ENCODE peak calls at places on chromosomes 12 and 14, in five cellular contexts. T, V, N, D and W are unnamed samples.

GRCh38 chr12:95548539-95549391 is 2.5 kb downstream of the USP44 start:
- DNase-seq in T (peak), D (peak), V (peak), N (peak), W (no peak)

GRCh38 chr14:77507762-77508161 is 9.1 kb upstream of the ISM2 start:
- DNase-seq in N (no peak), T (no peak), D (no peak), V (no peak), W (no peak)

GRCh38 chr14:100988011-100988410 is 84.5 kb upstream of the RTL1 start:
- DNase-seq in N (peak), D (no peak), T (no peak), V (no peak), W (no peak)

GRCh38 chr12:98123186-98123585 is 392.2 kb upstream of the TMPO start:
- DNase-seq in N (no peak), V (no peak), D (no peak), T (no peak), W (no peak)

GRCh38 chr14:63752449-63753169 is 24.7 kb upstream of the SGPP1 start:
- DNase-seq in T (no peak), V (no peak), D (no peak), N (peak), W (no peak)

GRCh38 chr12:55718020-55718419 is 2.2 kb upstream of the RDH5 start:
- DNase-seq in N (no peak), V (no peak), T (peak), D (no peak), W (no peak)

GRCh38 chr14:101878222-101879211 is 85.9 kb upstream of the DYNC1H1 start:
- DNase-seq in D (peak), V (no peak), N (no peak), T (no peak), W (no peak)

GRCh38 chr12:27123642-27124041 is 41.3 kb upstream of the C12orf71 start:
- DNase-seq in V (peak), N (peak), T (peak), D (no peak), W (no peak)

GRCh38 chr12:14663002-14663401 is 33.4 kb downstream of the GUCY2C start:
- DNase-seq in V (no peak), T (no peak), N (no peak), D (no peak), W (no peak)

GRCh38 chr14:100827140-100827517 is 1.2 kb downstream of the MEG3 start:
- DNase-seq in V (no peak), N (no peak), D (no peak), T (no peak), W (no peak)

GRCh38 chr12:122894173-122895121 is 1.5 kb downstream of the VPS37B start:
- DNase-seq in N (no peak), D (no peak), V (no peak), T (no peak), W (no peak)

GRCh38 chr12:66074561-66074960 is 56.0 kb downstream of the LLPH start:
- DNase-seq in V (no peak), N (no peak), T (no peak), D (no peak), W (no peak)

GRCh38 chr12:50934371-50934851 is 17.9 kb upstream of the HIGD1C start:
- DNase-seq in N (no peak), T (no peak), V (no peak), D (no peak), W (no peak)

GRCh38 chr14:35332517-35333346 is 40.5 kb downstream of the PSMA6 start:
- DNase-seq in D (no peak), N (no peak), T (peak), V (no peak), W (no peak)

GRCh38 chr14:29740491-29740890 is 187.2 kb downstream of the PRKD1 start:
- DNase-seq in T (no peak), D (no peak), N (no peak), V (no peak), W (no peak)

GRCh38 chr12:72271741-72272661 is at the start of gene TRHDE:
- DNase-seq in T (peak), V (peak), N (peak), D (peak), W (no peak)

GRCh38 chr12:96501139-96501741 is 11.9 kb downstream of the CFAP54 start:
- DNase-seq in N (peak), V (no peak), D (no peak), T (peak), W (peak)

GRCh38 chr12:3149505-3150307 is 72.5 kb downstream of the TSPAN9 start:
- DNase-seq in N (no peak), T (no peak), D (no peak), V (no peak), W (no peak)

GRCh38 chr14:23297096-23297495 is 5.6 kb downstream of the PPP1R3E start:
- DNase-seq in N (no peak), V (no peak), D (no peak), T (no peak), W (no peak)

GRCh38 chr12:49741882-49742620 is 694 bp downstream of the TMBIM6 start:
- DNase-seq in T (peak), N (peak), V (peak), D (peak), W (peak)

GRCh38 chr12:5244513-5244972 is 187.4 kb upstream of the NTF3 start:
- DNase-seq in D (no peak), N (no peak), V (peak), T (peak), W (no peak)

GRCh38 chr12:70535896-70536374 is 101.3 kb downstream of the PTPRB start:
- DNase-seq in V (no peak), N (no peak), D (peak), T (no peak), W (no peak)

GRCh38 chr14:53946071-53946403 is 10.6 kb downstream of the BMP4 start:
- DNase-seq in V (no peak), T (no peak), D (no peak), N (no peak), W (no peak)

GRCh38 chr12:46071335-46071734 is 81.0 kb upstream of the SCAF11 start:
- DNase-seq in V (no peak), N (no peak), T (no peak), D (no peak), W (no peak)

GRCh38 chr12:46067062-46067461 is 76.7 kb upstream of the SCAF11 start:
- DNase-seq in T (no peak), V (no peak), N (no peak), D (no peak), W (no peak)

GRCh38 chr12:46073321-46073720 is 82.9 kb upstream of the SCAF11 start:
- DNase-seq in D (no peak), N (no peak), V (no peak), T (no peak), W (no peak)

DNA sequence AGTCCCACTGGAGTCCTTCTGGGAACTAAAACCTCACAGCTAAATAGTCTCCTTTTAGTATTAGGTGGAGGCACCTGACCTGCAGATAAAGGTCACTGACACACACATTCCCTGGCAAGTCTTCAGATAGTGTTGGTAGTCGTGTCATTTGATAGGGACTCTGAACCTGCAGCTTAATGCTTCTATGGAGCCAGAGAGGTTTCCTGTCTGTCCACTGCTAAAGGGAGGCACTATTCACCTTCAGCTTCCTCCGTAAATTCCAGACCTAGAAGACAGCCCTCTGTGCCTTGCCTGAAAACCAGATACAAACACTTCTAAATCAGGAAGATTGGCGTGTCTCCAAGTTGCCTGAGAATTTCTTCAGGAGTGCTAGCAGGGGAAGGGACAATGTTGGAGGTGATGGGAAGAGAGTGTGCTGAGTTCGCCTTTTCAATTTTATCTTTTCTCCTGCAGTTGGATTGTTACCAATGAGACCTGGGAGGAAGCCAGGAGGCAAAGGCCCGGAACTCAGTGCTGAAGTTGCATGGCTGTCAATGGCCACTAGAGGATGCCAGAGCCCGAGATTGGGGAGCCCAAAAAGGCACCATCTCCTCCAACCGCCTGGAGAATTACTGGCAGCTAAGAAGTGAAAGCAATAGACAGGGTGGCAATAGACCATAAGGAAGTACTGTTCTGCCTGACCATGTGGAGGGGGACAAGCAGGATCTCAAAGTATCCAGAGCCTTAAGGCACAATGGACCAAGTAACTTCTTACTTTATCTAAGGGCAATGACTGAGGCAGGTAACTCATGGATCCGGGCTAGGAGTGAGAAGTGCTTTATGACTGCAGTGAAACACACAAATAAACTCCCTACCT is 81.6 kb upstream of the SCAF11 start:
- DNase-seq in N (peak), D (peak), V (peak), T (peak), W (no peak)
- H3K27ac ChIP-seq in N (no peak), D (peak), V (peak), T (no peak), W (no peak)

DNA sequence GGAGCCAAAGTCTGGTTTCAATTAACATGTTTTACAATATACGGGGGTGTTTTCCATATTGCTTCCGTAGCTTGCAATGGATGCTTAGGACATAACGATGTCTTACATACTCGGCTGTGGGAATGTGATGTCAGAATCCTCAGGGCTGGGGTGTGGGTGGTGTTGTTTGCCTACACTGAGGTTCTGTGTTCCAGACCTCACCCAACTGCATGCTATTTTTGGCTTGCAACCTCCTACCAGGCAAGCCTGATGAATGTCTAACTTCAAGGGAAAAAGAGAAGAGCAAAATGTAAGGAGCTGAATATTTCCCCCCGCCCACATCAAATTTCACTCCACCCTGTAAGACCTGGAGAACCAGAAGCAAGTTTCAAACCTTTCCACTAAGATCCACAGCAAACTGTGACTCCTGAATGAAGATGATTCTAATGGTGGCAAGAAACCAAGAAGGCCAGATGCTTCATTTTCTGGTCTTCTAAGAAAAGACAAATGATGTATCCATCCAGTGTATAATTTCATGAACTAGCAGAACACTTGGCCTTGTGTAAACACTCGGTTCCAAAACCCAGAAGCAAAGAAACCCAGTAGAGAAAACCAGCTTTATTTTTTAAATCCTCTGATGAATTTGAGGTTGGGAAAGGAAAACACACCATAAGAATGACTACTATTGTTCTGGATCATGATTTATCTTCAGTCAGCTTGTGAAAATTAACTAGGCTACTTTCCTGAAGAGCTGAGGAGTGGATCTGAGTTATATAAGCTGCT is 227.9 kb downstream of the DACT1 start:
- DNase-seq in D (no peak), V (no peak), T (no peak), N (no peak), W (no peak)
- H3K27ac ChIP-seq in D (no peak), V (no peak), T (no peak), N (no peak), W (no peak)

GRCh38 chr12:121423253-121423652 is 23.3 kb downstream of the RNF34 start:
- DNase-seq in D (no peak), N (no peak), V (no peak), T (no peak), W (no peak)
- H3K27ac ChIP-seq in D (peak), N (no peak), V (peak), T (peak), W (no peak)

GRCh38 chr12:126855768-126856167 is 1411.2 kb upstream of the TMEM132C start:
- DNase-seq in D (no peak), T (no peak), V (no peak), N (no peak), W (no peak)
- H3K27ac ChIP-seq in D (no peak), T (no peak), V (no peak), N (no peak), W (no peak)